ENCODE peak calls at places on chromosomes 7 and 10, in eight cellular contexts. D is neuronal stem cell; L is testis; M is right lobe of liver; K is astrocyte; W is uterus; F is effector memory CD4-positive, alpha-beta T cell; H is body of pancreas. O is an unnamed sample. For H3K4me1 and H3K27me3, the result is how much of the 10 kb centered on the place peaks cover.

GRCh38 chr10:71802715-71803488 is 29.6 kb upstream of the VSIR start:
- DNase-seq in D (no peak), L (no peak), M (no peak), K (no peak), W (peak), F (no peak), H (no peak), O (no peak)

GRCh38 chr7:81684513-81685262 is 85.2 kb downstream of the HGF start:
- DNase-seq in D (peak), L (peak), M (peak), K (peak), W (peak), F (no peak), H (peak), O (peak)

GRCh38 chr10:70952921-70953320 is 64.6 kb upstream of the PCBD1 start:
- DNase-seq in D (no peak), L (no peak), M (no peak), K (no peak), W (no peak), F (no peak), H (no peak), O (no peak)

GRCh38 chr7:92644406-92645113 is 54.4 kb upstream of the FAM133B start:
- DNase-seq in D (no peak), L (no peak), M (no peak), K (peak), W (no peak), F (no peak), H (no peak), O (peak)

GRCh38 chr7:140640727-140641531 is at the start of gene DENND2A:
- DNase-seq in D (peak), L (peak), M (peak), K (peak), W (peak), F (no peak), H (peak), O (peak)

GRCh38 chr7:45644237-45644636 is 70.1 kb downstream of the ADCY1 start:
- DNase-seq in D (no peak), L (no peak), M (no peak), K (no peak), W (no peak), F (no peak), H (no peak), O (no peak)

GRCh38 chr7:11026452-11027359 is 53.0 kb downstream of the PHF14 start:
- DNase-seq in D (no peak), L (no peak), M (no peak), K (no peak), W (no peak), F (no peak), H (no peak), O (peak)

GRCh38 chr7:5665106-5666025 is 116.1 kb downstream of the RNF216 start:
- DNase-seq in D (peak), L (peak), M (no peak), K (peak), W (peak), F (peak), H (peak), O (peak)

GRCh38 chr10:131902691-131903090 is 1.9 kb downstream of the PPP2R2D start:
- DNase-seq in D (no peak), L (peak), M (no peak), K (no peak), W (no peak), F (no peak), H (no peak), O (no peak)

GRCh38 chr10:79347894-79348639 is 798 bp downstream of the PPIF start:
- DNase-seq in D (no peak), L (peak), M (peak), K (peak), W (peak), F (peak), H (peak), O (peak)

GRCh38 chr10:79349766-79350406 is 2.6 kb downstream of the PPIF start:
- DNase-seq in D (no peak), L (peak), M (no peak), K (no peak), W (no peak), F (no peak), H (peak), O (no peak)

GRCh38 chr10:79349072-79349491 is 1.8 kb downstream of the PPIF start:
- DNase-seq in D (no peak), L (peak), M (no peak), K (no peak), W (no peak), F (no peak), H (no peak), O (no peak)

GRCh38 chr10:79347226-79347893 is at the start of gene PPIF:
- DNase-seq in D (peak), L (peak), M (peak), K (peak), W (peak), F (peak), H (peak), O (peak)

GRCh38 chr10:79348640-79348988 is 1.3 kb downstream of the PPIF start:
- DNase-seq in D (no peak), L (no peak), M (no peak), K (no peak), W (no peak), F (no peak), H (peak), O (no peak)
- H3K4me1 ChIP-seq in D (under half), L (under half), M (under half), K (under half), W (under half), F (under half), H (half or more), O (under half)

DNA sequence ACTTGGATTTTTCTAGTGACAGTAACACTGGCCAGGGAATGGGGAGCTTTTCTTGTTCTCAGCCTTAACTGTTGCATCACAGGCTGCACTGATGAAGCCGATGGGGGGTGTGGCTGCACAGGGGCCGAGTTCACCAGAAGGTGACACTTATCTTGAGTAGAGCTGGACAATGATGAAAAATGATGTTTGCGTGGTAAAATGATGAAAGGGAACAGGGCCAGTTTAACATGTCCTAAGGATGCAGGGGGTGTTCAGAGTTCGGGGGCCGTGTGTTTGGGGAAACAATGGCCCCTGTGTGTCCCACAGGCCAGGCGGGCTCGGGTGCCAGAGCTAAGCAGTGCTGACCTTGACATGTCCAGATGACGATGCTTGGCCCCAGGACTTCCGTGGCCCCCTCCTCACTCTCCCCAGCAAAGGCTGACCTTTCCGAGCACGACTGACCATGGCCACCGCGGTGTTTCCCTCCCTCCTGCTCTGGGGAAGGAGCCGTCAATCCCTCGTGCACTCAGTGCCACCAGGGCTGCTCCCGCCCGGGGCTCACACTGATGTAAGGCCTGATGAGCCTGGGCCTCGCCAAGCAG is 21.8 kb downstream of the MNX1 start:
- DNase-seq in D (no peak), L (no peak), M (no peak), K (no peak), W (no peak), F (no peak), H (peak), O (no peak)
- H3K27me3 ChIP-seq in D (under half), L (under half), M (under half), K (under half), W (under half), F (under half), H (under half), O (under half)

GRCh38 chr10:76962851-76963250 is 674.8 kb downstream of the KCNMA1 start:
- DNase-seq in D (no peak), L (no peak), M (no peak), K (no peak), W (peak), F (no peak), H (no peak), O (peak)
- H3K4me1 ChIP-seq in D (under half), L (under half), M (under half), K (under half), W (under half), F (under half), H (under half), O (under half)

GRCh38 chr7:72539702-72540101 is 127.6 kb upstream of the CALN1 start:
- DNase-seq in D (no peak), L (no peak), M (no peak), K (no peak), W (no peak), F (no peak), H (no peak), O (no peak)

GRCh38 chr7:72540923-72541322 is 128.8 kb upstream of the CALN1 start:
- DNase-seq in D (no peak), L (no peak), M (no peak), K (no peak), W (no peak), F (no peak), H (no peak), O (no peak)

GRCh38 chr7:72538856-72539255 is 126.7 kb upstream of the CALN1 start:
- DNase-seq in D (no peak), L (no peak), M (no peak), K (no peak), W (no peak), F (no peak), H (no peak), O (peak)

GRCh38 chr7:72540106-72540611 is 128.0 kb upstream of the CALN1 start:
- DNase-seq in D (no peak), L (no peak), M (no peak), K (no peak), W (no peak), F (no peak), H (no peak), O (peak)

DNA sequence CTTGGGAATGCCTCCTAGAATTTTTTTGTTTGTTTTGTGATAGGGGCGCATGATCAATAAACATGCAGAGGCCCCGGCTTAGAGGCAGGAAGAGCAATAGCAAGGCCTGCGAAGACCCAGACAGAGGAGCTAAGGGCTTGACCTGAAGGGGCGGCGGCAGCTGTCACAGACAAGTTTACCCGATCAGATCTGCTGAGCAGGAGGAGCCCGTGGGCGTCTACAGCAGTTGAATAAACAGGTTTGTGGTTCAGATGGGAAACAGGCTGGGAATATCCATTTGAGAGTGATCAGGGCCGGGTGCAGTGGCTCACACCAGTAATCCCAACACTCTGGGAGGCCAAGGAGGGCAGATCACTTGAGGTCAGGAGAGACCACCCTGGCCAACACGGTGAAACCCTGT is 126.0 kb upstream of the CALN1 start:
- DNase-seq in D (no peak), L (no peak), M (no peak), K (no peak), W (no peak), F (no peak), H (no peak), O (peak)
- H3K27me3 ChIP-seq in D (under half), L (under half), M (under half), K (under half), W (under half), F (under half), H (under half), O (under half)

DNA sequence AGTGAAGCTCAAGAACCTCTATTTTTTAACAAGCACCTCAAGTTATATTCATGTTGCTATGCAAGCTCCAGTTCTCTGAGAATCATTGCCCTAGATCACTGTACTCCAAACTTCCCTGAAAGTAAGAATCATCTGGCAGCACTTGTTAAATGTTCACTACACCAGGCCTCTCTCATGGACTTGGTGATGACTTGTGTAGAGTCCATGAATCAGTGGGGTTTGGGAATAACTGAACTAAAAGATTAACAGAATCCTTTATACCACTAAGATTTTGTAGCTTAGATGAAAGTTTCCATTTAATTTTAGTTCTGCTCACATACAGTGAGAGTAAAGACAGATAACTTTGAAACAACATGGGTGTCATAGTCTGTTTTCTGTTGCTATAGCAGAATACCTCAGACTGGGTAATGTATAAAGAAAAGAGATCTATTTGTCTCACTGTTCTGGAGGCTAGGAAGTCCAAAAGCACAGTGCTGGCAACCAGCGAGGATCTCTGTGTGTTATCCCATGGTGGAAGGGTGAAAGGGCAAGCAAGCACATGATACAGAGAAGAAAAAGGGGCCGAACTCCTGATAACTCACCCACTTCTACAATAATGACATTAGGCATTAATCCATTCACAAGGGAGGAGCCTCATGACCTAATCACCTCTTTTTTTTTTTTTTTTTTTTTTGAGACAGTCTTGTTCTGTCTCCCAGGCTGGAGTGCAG is 27.9 kb upstream of the AOAH start:
- DNase-seq in D (no peak), L (no peak), M (no peak), K (no peak), W (no peak), F (no peak), H (no peak), O (no peak)
- H3K4me1 ChIP-seq in D (under half), L (under half), M (under half), K (under half), W (under half), F (under half), H (under half), O (under half)

GRCh38 chr7:158487546-158488224 is 99.9 kb downstream of the PTPRN2 start:
- DNase-seq in D (no peak), L (no peak), M (no peak), K (no peak), W (no peak), F (no peak), H (no peak), O (no peak)

GRCh38 chr7:158489462-158490155 is 98.0 kb downstream of the PTPRN2 start:
- DNase-seq in D (no peak), L (no peak), M (no peak), K (no peak), W (no peak), F (no peak), H (no peak), O (no peak)

GRCh38 chr7:158486919-158487318 is 100.7 kb downstream of the PTPRN2 start:
- DNase-seq in D (no peak), L (no peak), M (no peak), K (no peak), W (no peak), F (no peak), H (no peak), O (no peak)

GRCh38 chr7:158490171-158490782 is 97.3 kb downstream of the PTPRN2 start:
- DNase-seq in D (no peak), L (no peak), M (no peak), K (no peak), W (no peak), F (no peak), H (no peak), O (no peak)

GRCh38 chr7:158488225-158488889 is 99.3 kb downstream of the PTPRN2 start:
- DNase-seq in D (no peak), L (no peak), M (no peak), K (no peak), W (no peak), F (no peak), H (no peak), O (no peak)
- H3K27me3 ChIP-seq in D (under half), L (under half), M (under half), K (under half), W (under half), F (under half), H (under half), O (under half)

O was measured in SJCRH30.